ENCODE peak calls at places on chromosomes 6 and 20, in five cellular contexts. One of them, this sample, is unnamed.

GRCh38 chr6:166156942-166157341 is 10.7 kb downstream of the TBXT start:
- DNase-seq in lower lobe of right lung: no peak
- DNase-seq in tibial nerve: no peak
- DNase-seq in testis: no peak
- DNase-seq in RWPE1: no peak
- DNase-seq in this sample: no peak

GRCh38 chr20:5222919-5223634 is 93.7 kb downstream of the PROKR2 start:
- DNase-seq in testis: peak; percentile 86
- DNase-seq in RWPE1: peak; percentile 63
- DNase-seq in tibial nerve: no peak
- DNase-seq in lower lobe of right lung: peak; percentile 67
- DNase-seq in this sample: peak; percentile 70

GRCh38 chr6:141359953-141360352 is 772.8 kb upstream of the GJE1 start:
- DNase-seq in RWPE1: no peak
- DNase-seq in tibial nerve: no peak
- DNase-seq in testis: peak; percentile 18
- DNase-seq in lower lobe of right lung: no peak
- DNase-seq in this sample: no peak

GRCh38 chr20:5024982-5025381 is 23.7 kb upstream of the SLC23A2 start:
- DNase-seq in testis: no peak
- DNase-seq in tibial nerve: no peak
- DNase-seq in RWPE1: no peak
- DNase-seq in lower lobe of right lung: no peak
- DNase-seq in this sample: no peak

GRCh38 chr6:131023834-131024504 is 39.1 kb downstream of the EPB41L2 start:
- DNase-seq in lower lobe of right lung: no peak
- DNase-seq in tibial nerve: no peak
- DNase-seq in RWPE1: peak; percentile 27
- DNase-seq in testis: no peak
- DNase-seq in this sample: no peak

GRCh38 chr6:106254636-106255035 is 70.9 kb downstream of the ATG5 start:
- DNase-seq in tibial nerve: no peak
- DNase-seq in RWPE1: peak; percentile 19
- DNase-seq in testis: no peak
- DNase-seq in lower lobe of right lung: no peak
- DNase-seq in this sample: no peak

GRCh38 chr6:107917468-107918375 is 40.3 kb downstream of the SEC63 start:
- DNase-seq in tibial nerve: no peak
- DNase-seq in testis: no peak
- DNase-seq in lower lobe of right lung: no peak
- DNase-seq in RWPE1: no peak
- DNase-seq in this sample: no peak

GRCh38 chr20:46128310-46129151 is 10.4 kb downstream of the CD40 start:
- DNase-seq in RWPE1: no peak
- DNase-seq in tibial nerve: no peak
- DNase-seq in testis: peak; percentile 52
- DNase-seq in lower lobe of right lung: no peak
- DNase-seq in this sample: peak; percentile 17

GRCh38 chr6:2127484-2127911 is 117.9 kb downstream of the GMDS start:
- DNase-seq in tibial nerve: no peak
- DNase-seq in RWPE1: no peak
- DNase-seq in lower lobe of right lung: peak; percentile 54
- DNase-seq in testis: peak; percentile 38
- DNase-seq in this sample: no peak

GRCh38 chr6:82068721-82069120 is 178.8 kb downstream of the IBTK start:
- DNase-seq in tibial nerve: no peak
- DNase-seq in testis: no peak
- DNase-seq in RWPE1: no peak
- DNase-seq in lower lobe of right lung: no peak
- DNase-seq in this sample: no peak

GRCh38 chr6:14638932-14639875 is 521.6 kb downstream of the CD83 start:
- DNase-seq in lower lobe of right lung: no peak
- DNase-seq in testis: peak; percentile 24
- DNase-seq in RWPE1: no peak
- DNase-seq in tibial nerve: no peak
- DNase-seq in this sample: peak; percentile 71

GRCh38 chr6:26457407-26457795 is 354 bp upstream of the BTN2A1 start:
- DNase-seq in RWPE1: no peak
- DNase-seq in lower lobe of right lung: no peak
- DNase-seq in testis: peak; percentile 29
- DNase-seq in tibial nerve: no peak
- DNase-seq in this sample: no peak

GRCh38 chr6:85129881-85130280 is 320.0 kb upstream of the NT5E start:
- DNase-seq in RWPE1: no peak
- DNase-seq in lower lobe of right lung: no peak
- DNase-seq in testis: no peak
- DNase-seq in tibial nerve: no peak
- DNase-seq in this sample: peak; percentile 0

GRCh38 chr20:12112089-12112474 is 194.4 kb downstream of the BTBD3 start:
- DNase-seq in RWPE1: no peak
- DNase-seq in tibial nerve: no peak
- DNase-seq in testis: no peak
- DNase-seq in lower lobe of right lung: no peak
- DNase-seq in this sample: no peak

GRCh38 chr20:12110274-12110673 is 192.6 kb downstream of the BTBD3 start:
- DNase-seq in tibial nerve: no peak
- DNase-seq in RWPE1: no peak
- DNase-seq in lower lobe of right lung: no peak
- DNase-seq in testis: no peak
- DNase-seq in this sample: no peak

GRCh38 chr20:12112665-12113064 is 195.0 kb downstream of the BTBD3 start:
- DNase-seq in tibial nerve: no peak
- DNase-seq in lower lobe of right lung: no peak
- DNase-seq in testis: no peak
- DNase-seq in RWPE1: no peak
- DNase-seq in this sample: no peak

GRCh38 chr20:12110711-12111110 is 193.0 kb downstream of the BTBD3 start:
- DNase-seq in tibial nerve: no peak
- DNase-seq in testis: no peak
- DNase-seq in lower lobe of right lung: no peak
- DNase-seq in RWPE1: no peak
- DNase-seq in this sample: no peak

GRCh38 chr20:12111431-12112088 is 193.9 kb downstream of the BTBD3 start:
- DNase-seq in testis: no peak
- DNase-seq in tibial nerve: no peak
- DNase-seq in lower lobe of right lung: no peak
- DNase-seq in RWPE1: no peak
- DNase-seq in this sample: no peak
- H3K27ac ChIP-seq in testis: no peak overlapping the region
- H3K27ac ChIP-seq in tibial nerve: no peak overlapping the region
- H3K27ac ChIP-seq in lower lobe of right lung: no peak overlapping the region
- H3K27ac ChIP-seq in RWPE1: no peak overlapping the region
- H3K27ac ChIP-seq in this sample: no peak overlapping the region

GRCh38 chr20:10637062-10637559 is 36.7 kb downstream of the JAG1 start:
- DNase-seq in lower lobe of right lung: no peak
- DNase-seq in RWPE1: no peak
- DNase-seq in testis: no peak
- DNase-seq in tibial nerve: no peak
- DNase-seq in this sample: no peak
- H3K27ac ChIP-seq in lower lobe of right lung: peak overlapping the region; percentile 32
- H3K27ac ChIP-seq in RWPE1: peak overlapping the region; percentile 92
- H3K27ac ChIP-seq in testis: no peak overlapping the region
- H3K27ac ChIP-seq in tibial nerve: peak overlapping the region; percentile 86
- H3K27ac ChIP-seq in this sample: no peak overlapping the region

GRCh38 chr20:32088759-32089158 is 20.8 kb upstream of the TM9SF4 start:
- DNase-seq in lower lobe of right lung: no peak
- DNase-seq in testis: no peak
- DNase-seq in tibial nerve: no peak
- DNase-seq in RWPE1: no peak
- DNase-seq in this sample: no peak

GRCh38 chr20:32091888-32092346 is 17.6 kb upstream of the TM9SF4 start:
- DNase-seq in testis: peak; percentile 91
- DNase-seq in RWPE1: peak; percentile 79
- DNase-seq in tibial nerve: peak; percentile 65
- DNase-seq in lower lobe of right lung: peak; percentile 84
- DNase-seq in this sample: peak; percentile 83

GRCh38 chr20:32087117-32087516 is 22.4 kb upstream of the TM9SF4 start:
- DNase-seq in lower lobe of right lung: no peak
- DNase-seq in RWPE1: no peak
- DNase-seq in testis: no peak
- DNase-seq in tibial nerve: no peak
- DNase-seq in this sample: no peak

GRCh38 chr20:32089637-32090330 is 19.7 kb upstream of the TM9SF4 start:
- DNase-seq in lower lobe of right lung: no peak
- DNase-seq in tibial nerve: no peak
- DNase-seq in testis: no peak
- DNase-seq in RWPE1: no peak
- DNase-seq in this sample: no peak
- H3K27ac ChIP-seq in lower lobe of right lung: no peak overlapping the region
- H3K27ac ChIP-seq in tibial nerve: no peak overlapping the region
- H3K27ac ChIP-seq in testis: no peak overlapping the region
- H3K27ac ChIP-seq in RWPE1: no peak overlapping the region
- H3K27ac ChIP-seq in this sample: no peak overlapping the region

DNA sequence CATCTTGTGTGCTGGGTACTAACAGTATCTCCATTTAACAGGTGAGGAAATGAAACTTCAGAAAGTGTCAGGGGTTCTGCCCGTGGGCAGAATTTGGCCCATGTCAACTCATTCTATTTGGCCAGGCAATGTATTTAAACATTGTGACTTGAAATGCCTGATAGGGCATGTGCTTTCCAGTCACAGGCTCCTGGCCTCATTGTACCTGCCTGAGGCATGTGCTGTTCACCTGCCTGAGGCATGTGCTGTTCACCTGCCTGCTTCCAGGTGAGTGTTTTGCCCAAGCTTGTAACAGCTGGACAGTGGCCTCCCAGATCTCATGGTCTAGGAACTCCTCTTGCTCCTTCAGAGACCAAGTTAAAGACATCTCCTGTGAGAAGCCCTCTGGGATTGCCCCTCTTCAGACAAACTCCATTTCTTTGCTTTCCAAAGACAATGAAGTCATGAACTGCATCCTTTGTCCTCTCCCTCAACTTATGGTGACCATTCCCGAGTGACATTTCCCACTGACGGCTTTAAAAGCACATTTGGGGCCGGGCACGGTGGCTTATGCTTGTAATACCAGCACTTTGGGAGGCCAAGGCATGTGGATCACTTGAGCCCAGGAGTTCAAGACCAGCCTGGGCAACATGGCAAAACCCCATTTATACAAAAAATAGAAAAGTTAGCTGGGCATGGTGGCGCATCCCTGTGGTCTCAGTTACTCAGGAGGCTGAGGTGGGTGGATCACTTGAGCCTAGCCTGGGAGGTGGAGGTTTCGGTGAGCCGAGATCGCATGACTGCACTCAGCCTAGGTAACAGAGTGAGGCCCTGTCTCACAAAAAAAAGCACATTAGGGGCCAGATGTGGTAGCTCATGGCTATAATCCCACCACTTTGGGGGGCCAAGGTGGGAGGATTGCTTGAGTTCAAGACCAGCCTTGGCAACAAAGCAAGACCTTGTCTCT is 48.7 kb downstream of the BCAS4 start:
- DNase-seq in testis: no peak
- DNase-seq in RWPE1: no peak
- DNase-seq in tibial nerve: no peak
- DNase-seq in lower lobe of right lung: no peak
- DNase-seq in this sample: no peak
- H3K27ac ChIP-seq in testis: no peak overlapping the region
- H3K27ac ChIP-seq in RWPE1: peak overlapping the region; percentile 97
- H3K27ac ChIP-seq in tibial nerve: no peak overlapping the region
- H3K27ac ChIP-seq in lower lobe of right lung: no peak overlapping the region
- H3K27ac ChIP-seq in this sample: peak overlapping the region; percentile 10

DNA sequence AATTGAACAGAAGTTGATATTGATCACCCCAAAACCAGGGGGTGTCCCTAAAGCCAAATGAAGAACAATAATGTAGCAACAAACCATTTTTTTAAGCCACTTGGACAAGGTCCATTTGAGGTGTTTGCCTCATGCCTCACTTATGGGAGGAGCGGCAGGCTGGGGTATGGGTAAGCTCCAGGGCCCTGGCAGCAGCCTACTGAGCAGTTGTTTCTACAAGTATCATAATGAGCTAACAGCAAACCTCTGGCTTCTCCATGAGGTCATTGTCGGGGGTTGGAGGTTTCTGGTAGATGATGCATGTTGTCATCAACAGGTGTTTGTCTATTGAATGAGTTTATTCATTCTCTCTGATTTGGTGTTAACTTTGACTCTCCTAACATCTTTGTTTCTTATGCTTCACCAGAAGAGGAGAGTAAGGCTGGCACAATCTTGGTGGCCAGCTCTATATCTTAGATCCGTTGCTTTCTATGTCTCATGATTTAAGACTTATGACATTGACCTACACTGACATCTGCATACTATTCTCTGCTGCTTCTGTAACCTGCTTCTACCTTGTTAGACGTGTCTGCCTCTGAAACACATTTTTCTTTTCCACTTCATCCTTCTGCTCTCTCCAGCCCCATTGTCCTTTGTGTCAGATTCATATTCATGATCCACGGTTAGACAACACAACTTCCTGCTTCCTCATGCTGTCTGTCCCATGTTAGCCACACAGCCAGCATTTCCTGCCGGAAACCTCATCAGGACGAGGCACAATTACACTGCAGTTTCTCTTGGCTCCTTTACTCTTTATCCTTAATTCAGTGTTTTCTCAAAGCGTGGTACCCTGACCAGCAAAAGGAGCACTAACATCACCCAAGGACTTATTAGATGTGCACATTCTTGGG is 150.5 kb downstream of the TBC1D7 start:
- DNase-seq in testis: no peak
- DNase-seq in RWPE1: no peak
- DNase-seq in lower lobe of right lung: no peak
- DNase-seq in tibial nerve: no peak
- DNase-seq in this sample: no peak
- H3K27ac ChIP-seq in testis: no peak overlapping the region
- H3K27ac ChIP-seq in RWPE1: no peak overlapping the region
- H3K27ac ChIP-seq in lower lobe of right lung: no peak overlapping the region
- H3K27ac ChIP-seq in tibial nerve: no peak overlapping the region
- H3K27ac ChIP-seq in this sample: no peak overlapping the region

DNA sequence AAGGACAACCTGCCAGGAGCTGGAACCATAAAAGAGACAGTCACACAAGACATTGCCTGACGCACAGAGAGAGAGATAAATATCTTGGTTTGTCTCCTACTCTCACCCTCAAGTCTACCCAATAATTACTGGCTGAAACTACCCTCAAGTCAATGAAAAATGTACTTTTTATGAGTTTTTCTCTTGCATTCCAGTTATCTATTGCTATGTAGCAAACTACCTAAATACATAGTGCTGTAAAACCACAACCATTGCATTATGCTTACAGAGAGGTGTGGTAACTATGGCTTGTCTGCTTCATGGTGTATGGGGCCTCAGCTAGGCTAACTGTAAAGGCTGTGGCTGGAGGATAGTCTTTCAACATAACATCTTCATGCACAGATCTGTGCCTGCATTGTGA is 247.8 kb downstream of the HAO1 start:
- DNase-seq in lower lobe of right lung: no peak
- DNase-seq in RWPE1: no peak
- DNase-seq in tibial nerve: no peak
- DNase-seq in testis: no peak
- DNase-seq in this sample: no peak
- H3K27ac ChIP-seq in lower lobe of right lung: no peak overlapping the region
- H3K27ac ChIP-seq in RWPE1: no peak overlapping the region
- H3K27ac ChIP-seq in tibial nerve: no peak overlapping the region
- H3K27ac ChIP-seq in testis: no peak overlapping the region
- H3K27ac ChIP-seq in this sample: no peak overlapping the region

This sample was measured in OCI-LY7.